ENCODE peak calls at places on chromosome 11, in nine cellular contexts. C, B, Z, L, Q, N, E, F and O are unnamed samples. For H3K9me3 and H3K4me1, the result is how much of the 10 kb centered on the place peaks cover.

GRCh38 chr11:122204206-122204605 is 88.2 kb upstream of the BLID start:
- DNase-seq in C (no peak), B (no peak), Z (no peak), L (no peak), Q (no peak), N (no peak), E (no peak), F (no peak), O (no peak)

GRCh38 chr11:116300252-116300651 is 472.5 kb downstream of the BUD13 start:
- DNase-seq in C (no peak), B (no peak), Z (no peak), L (no peak), Q (no peak), N (no peak), E (no peak), F (no peak), O (no peak)

GRCh38 chr11:77020751-77021150 is 13.4 kb upstream of the B3GNT6 start:
- DNase-seq in C (no peak), B (no peak), Z (no peak), L (no peak), Q (no peak), N (no peak), E (no peak), F (peak), O (no peak)

GRCh38 chr11:119713361-119714040 is 15.5 kb downstream of the NECTIN1 start:
- DNase-seq in C (no peak), B (no peak), Z (no peak), L (no peak), Q (no peak), N (peak), E (no peak), F (no peak), O (no peak)

GRCh38 chr11:68044145-68044813 is 5.5 kb downstream of the TCIRG1 start:
- DNase-seq in C (no peak), B (no peak), Z (no peak), L (no peak), Q (no peak), N (peak), E (no peak), F (no peak), O (no peak)

GRCh38 chr11:36557991-36558390 is 9.8 kb upstream of the RAG1 start:
- DNase-seq in C (no peak), B (no peak), Z (no peak), L (no peak), Q (no peak), N (no peak), E (no peak), F (no peak), O (no peak)

GRCh38 chr11:19508166-19508565 is 204.5 kb upstream of the NAV2 start:
- DNase-seq in C (no peak), B (no peak), Z (no peak), L (no peak), Q (no peak), N (no peak), E (no peak), F (peak), O (no peak)

GRCh38 chr11:84691830-84692229 is 935.3 kb downstream of the DLG2 start:
- DNase-seq in C (no peak), B (no peak), Z (no peak), L (no peak), Q (peak), N (no peak), E (no peak), F (no peak), O (no peak)

GRCh38 chr11:78298216-78298860 is 109.6 kb downstream of the USP35 start:
- DNase-seq in C (no peak), B (no peak), Z (no peak), L (no peak), Q (peak), N (no peak), E (no peak), F (no peak), O (no peak)

GRCh38 chr11:20599424-20600346 is at the start of gene SLC6A5:
- DNase-seq in C (no peak), B (peak), Z (no peak), L (no peak), Q (peak), N (no peak), E (peak), F (peak), O (no peak)

GRCh38 chr11:26276798-26277424 is 55.0 kb upstream of the ANO3 start:
- DNase-seq in C (no peak), B (peak), Z (peak), L (no peak), Q (peak), N (no peak), E (peak), F (peak), O (no peak)

GRCh38 chr11:96257972-96258951 is 84.7 kb downstream of the MAML2 start:
- DNase-seq in C (no peak), B (peak), Z (no peak), L (peak), Q (no peak), N (no peak), E (no peak), F (peak), O (no peak)

GRCh38 chr11:65776196-65776595 is 4.6 kb downstream of the AP5B1 start:
- DNase-seq in C (no peak), B (peak), Z (no peak), L (no peak), Q (no peak), N (no peak), E (no peak), F (peak), O (no peak)

GRCh38 chr11:66207816-66208215 is 60.6 kb upstream of the RAB1B start:
- DNase-seq in C (no peak), B (no peak), Z (no peak), L (no peak), Q (no peak), N (no peak), E (no peak), F (no peak), O (no peak)

GRCh38 chr11:33723238-33723881 is 12.9 kb downstream of the CD59 start:
- DNase-seq in C (no peak), B (peak), Z (no peak), L (no peak), Q (no peak), N (no peak), E (no peak), F (peak), O (no peak)

GRCh38 chr11:14668733-14669301 is 25.2 kb downstream of the PDE3B start:
- DNase-seq in C (no peak), B (no peak), Z (no peak), L (no peak), Q (no peak), N (no peak), E (no peak), F (no peak), O (no peak)

GRCh38 chr11:94934362-94934761 is 39.0 kb downstream of the CWC15 start:
- DNase-seq in C (no peak), B (peak), Z (no peak), L (no peak), Q (peak), N (no peak), E (no peak), F (peak), O (no peak)

GRCh38 chr11:67629386-67630229 is at the start of gene NUDT8:
- DNase-seq in C (peak), B (peak), Z (peak), L (peak), Q (peak), N (peak), E (no peak), F (peak), O (peak)

GRCh38 chr11:12706531-12707499 is 32.6 kb downstream of the TEAD1 start:
- DNase-seq in C (peak), B (peak), Z (no peak), L (no peak), Q (no peak), N (no peak), E (no peak), F (no peak), O (no peak)

GRCh38 chr11:73209892-73210291 is 8.2 kb upstream of the P2RY2 start:
- DNase-seq in C (no peak), B (no peak), Z (no peak), L (no peak), Q (no peak), N (no peak), E (no peak), F (no peak), O (no peak)

GRCh38 chr11:12043221-12043620 is 34.8 kb upstream of the DKK3 start:
- DNase-seq in C (no peak), B (no peak), Z (no peak), L (no peak), Q (no peak), N (no peak), E (no peak), F (peak), O (no peak)

GRCh38 chr11:27721505-27722116 is 21.4 kb upstream of the BDNF start:
- DNase-seq in C (no peak), B (no peak), Z (no peak), L (no peak), Q (peak), N (no peak), E (no peak), F (peak), O (no peak)

GRCh38 chr11:90476442-90477007 is 253.7 kb upstream of the CHORDC1 start:
- DNase-seq in C (no peak), B (peak), Z (no peak), L (no peak), Q (peak), N (no peak), E (no peak), F (peak), O (no peak)

GRCh38 chr11:114400222-114400973 is at the start of the genes C11orf71 and RBM7:
- DNase-seq in C (peak), B (peak), Z (peak), L (peak), Q (peak), N (peak), E (peak), F (peak), O (peak)

DNA sequence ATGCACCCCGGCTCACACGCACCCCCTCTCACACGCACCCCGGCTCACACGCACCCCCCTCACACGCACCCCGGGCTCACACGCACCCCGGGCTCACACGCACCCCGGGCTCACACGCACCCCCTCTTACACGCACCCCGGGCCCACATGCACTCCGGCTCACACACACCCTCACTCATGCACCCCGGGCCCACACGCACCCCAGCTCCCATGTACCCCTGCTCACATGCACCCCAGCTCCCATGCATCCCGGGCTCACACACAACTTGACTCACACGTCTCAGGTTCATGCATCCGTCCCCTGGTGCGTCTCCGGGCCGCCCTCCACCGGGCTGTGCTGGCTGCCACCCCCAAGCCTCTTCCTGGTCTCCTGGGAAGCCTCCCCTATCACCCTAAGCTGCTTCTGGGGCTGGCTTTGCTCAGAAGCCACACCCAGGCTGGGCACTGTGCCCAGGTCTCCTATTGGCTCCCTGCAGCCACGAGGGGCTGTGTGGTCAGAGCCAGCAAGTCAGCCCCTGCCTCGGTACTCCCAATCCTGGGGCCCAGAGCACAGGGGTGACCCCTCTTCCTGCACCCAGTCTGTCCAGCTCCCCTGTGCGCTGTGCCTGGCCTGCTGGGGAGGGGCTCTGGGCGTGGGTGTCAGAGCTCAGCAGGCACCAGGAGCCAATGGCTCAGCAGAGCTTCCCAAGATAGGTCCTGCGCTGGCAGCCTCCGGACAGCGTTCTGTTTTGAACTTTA is 16.9 kb downstream of the TSPAN4 start:
- DNase-seq in C (no peak), B (peak), Z (peak), L (no peak), Q (no peak), N (peak), E (no peak), F (peak), O (no peak)
- H3K4me3 ChIP-seq in C (no peak), B (no peak), Z (no peak), L (no peak), Q (no peak), N (peak), E (no peak), F (peak), O (peak)

GRCh38 chr11:70108250-70108649 is 30.1 kb downstream of the ANO1 start:
- DNase-seq in C (no peak), B (peak), Z (no peak), L (no peak), Q (no peak), N (no peak), E (no peak), F (peak), O (no peak)
- H3K9me3 ChIP-seq in C (under half), B (under half), Z (under half), L (under half), Q (under half), N (under half), E (under half), F (under half), O (under half)

DNA sequence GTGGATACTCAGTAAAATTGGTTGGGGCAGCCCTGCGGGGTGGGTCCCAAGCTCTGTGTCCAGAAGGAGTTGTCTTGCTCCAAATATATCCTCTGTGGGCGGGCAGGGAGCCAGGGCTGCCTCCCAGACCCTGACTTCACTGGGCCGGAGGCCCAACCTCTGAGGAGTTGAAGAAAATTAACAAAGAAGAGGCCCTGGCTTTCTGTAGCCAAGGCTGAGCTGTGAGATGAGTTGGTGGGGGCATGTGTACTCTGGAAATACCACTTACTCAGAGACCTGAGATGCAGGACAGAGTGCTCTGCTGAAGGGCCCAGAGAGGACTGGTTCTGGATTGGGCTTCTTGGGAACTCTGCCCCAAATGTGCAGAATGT is 96.3 kb downstream of the SWAP70 start:
- DNase-seq in C (peak), B (peak), Z (peak), L (no peak), Q (no peak), N (peak), E (no peak), F (peak), O (peak)
- H3K4me1 ChIP-seq in C (under half), B (under half), Z (under half), L (under half), Q (under half), N (under half), E (under half), F (half or more), O (under half)

GRCh38 chr11:93738647-93739081 is 2.6 kb downstream of the TAF1D start:
- DNase-seq in C (no peak), B (peak), Z (no peak), L (no peak), Q (peak), N (no peak), E (no peak), F (peak), O (no peak)
- H3K4me3 ChIP-seq in C (no peak), B (no peak), Z (no peak), L (peak), Q (peak), N (no peak), E (peak), F (peak), O (peak)

GRCh38 chr11:107043242-107043991 is 25.1 kb upstream of the GUCY1A2 start:
- DNase-seq in C (no peak), B (peak), Z (no peak), L (no peak), Q (no peak), N (no peak), E (no peak), F (peak), O (no peak)
- H3K9me3 ChIP-seq in C (under half), B (under half), Z (under half), L (under half), Q (under half), N (under half), E (under half), F (under half), O (under half)

GRCh38 chr11:47395225-47396048 is 13.0 kb upstream of the SLC39A13 start:
- DNase-seq in C (no peak), B (no peak), Z (no peak), L (no peak), Q (no peak), N (no peak), E (no peak), F (no peak), O (no peak)

GRCh38 chr11:47399860-47400812 is 8.3 kb upstream of the SLC39A13 start:
- DNase-seq in C (no peak), B (no peak), Z (no peak), L (peak), Q (peak), N (no peak), E (no peak), F (no peak), O (no peak)

GRCh38 chr11:47396049-47396320 is 12.4 kb upstream of the SLC39A13 start:
- DNase-seq in C (no peak), B (no peak), Z (no peak), L (no peak), Q (peak), N (no peak), E (no peak), F (no peak), O (no peak)

GRCh38 chr11:47398551-47398950 is 9.8 kb upstream of the SLC39A13 start:
- DNase-seq in C (no peak), B (no peak), Z (no peak), L (no peak), Q (peak), N (no peak), E (no peak), F (no peak), O (no peak)

DNA sequence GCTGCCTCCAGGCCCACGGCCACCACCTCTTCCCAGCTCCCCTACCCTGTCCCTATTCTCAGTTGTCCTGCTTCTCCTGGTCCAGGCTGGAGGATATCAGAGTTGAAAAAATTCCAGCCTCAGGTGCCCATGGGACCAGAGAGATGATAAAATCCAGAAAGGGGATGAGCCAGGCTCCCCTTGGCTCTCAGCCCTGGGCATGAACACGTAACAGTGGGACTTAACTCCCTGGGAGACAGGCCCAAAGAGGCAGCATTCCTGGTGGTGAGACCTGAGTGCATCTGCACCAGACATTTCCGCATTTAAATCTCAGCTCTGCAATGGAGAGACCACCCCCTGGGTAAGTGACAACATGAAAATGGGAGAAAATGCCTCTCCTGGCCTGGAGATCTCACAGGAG is 10.4 kb upstream of the SLC39A13 start:
- DNase-seq in C (no peak), B (no peak), Z (no peak), L (no peak), Q (peak), N (no peak), E (no peak), F (no peak), O (no peak)
- H3K4me1 ChIP-seq in C (under half), B (under half), Z (under half), L (under half), Q (under half), N (under half), E (under half), F (under half), O (under half)

GRCh38 chr11:129698212-129698611 is 117.4 kb upstream of the TMEM45B start:
- DNase-seq in C (no peak), B (no peak), Z (no peak), L (no peak), Q (no peak), N (no peak), E (no peak), F (no peak), O (no peak)

GRCh38 chr11:129694538-129694937 is 121.1 kb upstream of the TMEM45B start:
- DNase-seq in C (no peak), B (no peak), Z (no peak), L (no peak), Q (no peak), N (no peak), E (no peak), F (no peak), O (no peak)

GRCh38 chr11:129694966-129695365 is 120.7 kb upstream of the TMEM45B start:
- DNase-seq in C (no peak), B (no peak), Z (no peak), L (no peak), Q (no peak), N (no peak), E (no peak), F (no peak), O (no peak)

GRCh38 chr11:129696309-129696989 is 119.2 kb upstream of the TMEM45B start:
- DNase-seq in C (no peak), B (no peak), Z (no peak), L (no peak), Q (no peak), N (no peak), E (no peak), F (no peak), O (no peak)

DNA sequence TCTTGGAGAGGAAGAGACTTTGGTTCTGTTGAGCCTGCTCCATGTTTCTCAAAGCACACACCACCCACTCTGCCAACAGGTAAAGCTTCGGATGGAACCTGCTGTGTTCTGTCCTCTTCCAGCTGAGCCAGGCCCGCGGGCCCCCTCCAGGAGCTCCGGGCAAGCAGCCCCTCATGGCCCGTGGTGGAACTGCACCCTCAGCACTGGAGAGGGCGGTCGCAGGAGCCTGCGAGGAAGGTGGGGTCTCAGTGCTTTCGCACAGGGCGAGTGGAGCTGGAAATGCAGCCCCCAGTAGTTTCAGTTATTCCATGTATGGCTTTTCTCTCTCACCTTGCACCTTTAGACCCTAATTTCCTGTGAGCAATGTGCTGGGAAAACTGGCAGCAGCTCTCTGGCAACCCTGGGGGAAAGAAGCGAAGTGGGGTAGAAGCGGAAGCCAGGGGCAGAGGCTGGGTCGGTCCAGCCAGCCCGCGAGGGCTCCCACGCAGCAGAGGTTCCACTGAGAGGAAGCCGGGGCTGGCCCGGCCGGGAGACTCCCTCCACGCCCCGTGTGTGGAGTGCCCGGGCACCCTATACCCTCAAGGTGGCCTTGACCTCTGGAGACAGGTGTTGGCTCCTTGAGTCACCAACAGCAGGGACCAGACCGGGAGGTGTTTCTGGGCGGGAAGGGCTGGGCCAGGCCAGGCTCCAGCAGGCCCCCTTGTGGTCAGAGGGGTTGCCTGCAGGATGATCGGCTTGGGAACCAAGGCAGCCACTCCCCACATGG is 119.9 kb upstream of the TMEM45B start:
- DNase-seq in C (no peak), B (peak), Z (peak), L (peak), Q (peak), N (peak), E (peak), F (peak), O (no peak)
- H3K4me3 ChIP-seq in C (no peak), B (peak), Z (no peak), L (peak), Q (peak), N (peak), E (no peak), F (peak), O (peak)

DNA sequence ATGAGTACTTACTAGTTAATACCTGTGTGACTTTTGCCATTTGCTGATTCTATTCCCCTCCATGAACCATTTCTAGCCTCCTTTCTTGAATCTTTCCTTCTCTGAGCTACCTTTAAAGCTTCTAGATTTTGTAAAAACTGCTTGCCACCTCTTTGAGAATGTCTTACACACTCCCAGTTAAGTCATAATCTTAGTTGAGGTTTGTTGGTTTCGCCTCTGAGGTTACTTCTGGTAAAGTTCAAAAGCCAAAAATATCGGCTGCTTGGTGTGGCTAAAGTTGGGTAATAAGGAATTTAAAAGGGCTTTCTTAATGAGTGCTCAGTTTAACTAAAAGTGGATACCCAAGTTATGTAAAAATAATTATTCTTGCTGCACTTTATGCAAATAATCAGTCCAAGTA is 10.4 kb upstream of the GLYAT start:
- DNase-seq in C (no peak), B (no peak), Z (no peak), L (no peak), Q (no peak), N (no peak), E (no peak), F (no peak), O (no peak)
- H3K9me3 ChIP-seq in C (under half), B (under half), Z (under half), L (under half), Q (under half), N (under half), E (under half), F (under half), O (under half)